ENCODE peak calls at places on chromosomes 4 and X, in four cellular contexts. A, M, B and P are unnamed samples.

GRCh38 chrX:123961268-123962005 is at the start of gene STAG2:
- DNase-seq in A (peak; percentile 94), M (peak; percentile 81), B (peak; percentile 77), P (peak; percentile 93)

GRCh38 chrX:54288277-54288676 is 69.6 kb downstream of the WNK3 start:
- DNase-seq in A (no peak), M (no peak), B (no peak), P (no peak)

GRCh38 chr4:83850435-83850834 is 314.5 kb downstream of the GPAT3 start:
- DNase-seq in A (no peak), M (no peak), B (no peak), P (no peak)

GRCh38 chr4:161320377-161320776 is 843.4 kb downstream of the FSTL5 start:
- DNase-seq in A (peak; percentile 5), M (no peak), B (no peak), P (no peak)

GRCh38 chr4:123556526-123556925 is 159.9 kb downstream of the SPRY1 start:
- DNase-seq in A (no peak), M (no peak), B (no peak), P (no peak)

GRCh38 chr4:122652379-122652778 is 31.5 kb upstream of the IL21 start:
- DNase-seq in A (peak; percentile 70), M (no peak), B (peak; percentile 13), P (no peak)

GRCh38 chrX:39874202-39874816 is 223.4 kb downstream of the BCOR start:
- DNase-seq in A (no peak), M (no peak), B (no peak), P (no peak)

GRCh38 chr4:92305148-92305877 is 1.5 kb downstream of the GRID2 start:
- DNase-seq in A (peak; percentile 0), M (peak; percentile 86), B (no peak), P (no peak)

GRCh38 chr4:122616910-122617596 is 3.8 kb downstream of the IL21 start:
- DNase-seq in A (no peak), M (no peak), B (no peak), P (no peak)

GRCh38 chrX:100649550-100650356 is 5.8 kb downstream of the SRPX2 start:
- DNase-seq in A (no peak), M (no peak), B (peak; percentile 75), P (peak; percentile 92)

GRCh38 chr4:142473960-142474338 is 372.2 kb downstream of the INPP4B start:
- DNase-seq in A (no peak), M (no peak), B (no peak), P (peak; percentile 65)

GRCh38 chr4:26717332-26717731 is 133.4 kb downstream of the TBC1D19 start:
- DNase-seq in A (no peak), M (no peak), B (no peak), P (no peak)

GRCh38 chr4:6362243-6362885 is 92.7 kb downstream of the WFS1 start:
- DNase-seq in A (no peak), M (no peak), B (no peak), P (no peak)

GRCh38 chrX:154483325-154483724 is 3.1 kb downstream of the UBL4A start:
- DNase-seq in A (no peak), M (no peak), B (no peak), P (no peak)

GRCh38 chr4:169085015-169085414 is 75.0 kb upstream of the CBR4 start:
- DNase-seq in A (no peak), M (no peak), B (no peak), P (no peak)

GRCh38 chrX:139091878-139092277 is 380.4 kb upstream of the FGF13 start:
- DNase-seq in A (no peak), M (no peak), B (no peak), P (no peak)

GRCh38 chr4:90837241-90837640 is 710.0 kb downstream of the CCSER1 start:
- DNase-seq in A (no peak), M (no peak), B (no peak), P (no peak)

GRCh38 chr4:36325499-36325898 is 44.1 kb downstream of the DTHD1 start:
- DNase-seq in A (no peak), M (no peak), B (no peak), P (no peak)

GRCh38 chr4:48067536-48067935 is 51.0 kb downstream of the NIPAL1 start:
- DNase-seq in A (no peak), M (no peak), B (no peak), P (no peak)

GRCh38 chr4:48071171-48071570 is 54.6 kb downstream of the NIPAL1 start:
- DNase-seq in A (no peak), M (no peak), B (no peak), P (no peak)

GRCh38 chr4:48065587-48066052 is 49.0 kb downstream of the NIPAL1 start:
- DNase-seq in A (no peak), M (no peak), B (no peak), P (no peak)

GRCh38 chr4:48069026-48069425 is 52.5 kb downstream of the NIPAL1 start:
- DNase-seq in A (no peak), M (no peak), B (no peak), P (no peak)

GRCh38 chr4:48068182-48068581 is 51.6 kb downstream of the NIPAL1 start:
- DNase-seq in A (no peak), M (no peak), B (no peak), P (no peak)
- H3K4me1 ChIP-seq in A (no peaks in the 10 kb centered on the region), M (no peaks in the 10 kb centered on the region), B (no peaks in the 10 kb centered on the region), P (no peaks in the 10 kb centered on the region)

DNA sequence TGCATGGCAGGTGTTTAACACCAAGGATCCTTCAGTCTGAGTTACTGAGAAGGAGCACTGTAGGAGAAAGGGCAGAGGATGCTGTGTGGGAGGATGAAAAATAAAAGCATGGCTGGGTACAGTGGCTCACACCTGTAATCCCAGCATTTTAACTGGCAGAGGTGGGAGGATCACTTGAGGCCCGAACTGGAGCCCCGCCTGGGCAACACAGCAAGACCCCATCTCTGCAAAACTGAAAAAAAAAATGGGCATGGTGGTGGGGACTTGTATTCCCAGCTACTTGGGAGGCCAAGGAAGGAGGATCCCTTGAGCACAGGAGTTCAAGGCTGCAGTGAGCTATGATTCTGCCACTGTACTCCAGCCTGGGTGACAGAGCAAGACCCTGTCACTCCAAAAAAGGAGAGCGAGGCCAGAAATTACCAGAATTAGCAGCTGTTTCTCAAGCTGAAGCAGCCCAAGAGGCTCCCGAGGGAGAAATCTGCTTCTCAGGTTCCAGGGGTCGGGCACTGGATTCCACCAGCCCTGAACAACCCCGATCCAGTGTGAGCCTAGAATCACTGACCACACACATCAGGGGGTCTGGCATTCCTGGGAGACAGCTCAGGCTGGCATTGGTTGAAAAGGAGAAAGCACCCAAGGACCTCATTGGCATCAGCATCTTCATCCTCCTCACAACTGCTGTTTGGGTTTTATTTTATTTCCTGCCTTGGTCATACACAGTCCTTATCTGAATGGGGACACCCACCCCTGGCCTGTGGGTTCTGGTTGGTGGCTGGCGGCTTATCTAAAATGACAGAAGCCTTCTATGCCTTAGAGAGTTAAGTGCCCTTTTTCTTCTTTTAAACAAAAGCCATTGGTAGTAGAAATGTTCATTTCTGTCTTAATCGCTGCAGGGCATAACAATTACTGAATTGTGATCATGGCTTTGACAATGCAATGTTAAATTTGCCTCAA is 66.3 kb upstream of the TRIM2 start:
- DNase-seq in A (peak; percentile 64), M (no peak), B (no peak), P (no peak)
- TF ChIP-seq POLR2A in A (no peak), M (no peak), B (no peak), P (no peak)

GRCh38 chr4:47184071-47184470 is 152.7 kb downstream of the GABRB1 start:
- DNase-seq in A (no peak), M (no peak), B (no peak), P (no peak)
- H3K27me3 ChIP-seq in A (no peaks in the 10 kb centered on the region), M (no peaks in the 10 kb centered on the region), B (no peaks in the 10 kb centered on the region), P (no peaks in the 10 kb centered on the region)

DNA sequence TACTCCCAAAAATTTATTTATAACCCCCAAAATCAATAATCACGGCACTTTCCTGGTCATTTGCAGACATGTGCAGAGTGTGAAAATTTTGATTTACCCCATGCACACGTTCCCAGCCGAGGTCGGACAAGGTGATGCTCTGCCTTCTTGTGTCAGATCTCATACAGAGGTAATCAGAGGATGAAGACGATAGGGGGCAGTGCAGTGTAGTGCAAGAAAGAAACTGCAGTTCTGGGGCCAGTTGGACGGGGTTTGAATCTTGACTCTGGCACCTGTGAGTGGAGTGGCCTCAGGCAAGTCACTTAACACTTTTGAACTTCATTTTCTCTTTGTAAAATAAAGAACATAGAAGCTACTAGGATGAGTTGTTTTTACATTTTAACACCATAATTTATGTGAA is 88.4 kb downstream of the FRMPD3 start:
- DNase-seq in A (peak; percentile 63), M (no peak), B (no peak), P (no peak)
- H3K4me1 ChIP-seq in A (no peaks in the 10 kb centered on the region), M (no peaks in the 10 kb centered on the region), B (no peaks in the 10 kb centered on the region), P (no peaks in the 10 kb centered on the region)

GRCh38 chr4:39044364-39044946 is 12.2 kb upstream of the TMEM156 start:
- DNase-seq in A (peak; percentile 94), M (peak; percentile 97), B (peak; percentile 94), P (peak; percentile 97)
- TF ChIP-seq POLR2A in A (peak; percentile 49), M (peak; percentile 18), B (peak; percentile 8), P (no peak)

DNA sequence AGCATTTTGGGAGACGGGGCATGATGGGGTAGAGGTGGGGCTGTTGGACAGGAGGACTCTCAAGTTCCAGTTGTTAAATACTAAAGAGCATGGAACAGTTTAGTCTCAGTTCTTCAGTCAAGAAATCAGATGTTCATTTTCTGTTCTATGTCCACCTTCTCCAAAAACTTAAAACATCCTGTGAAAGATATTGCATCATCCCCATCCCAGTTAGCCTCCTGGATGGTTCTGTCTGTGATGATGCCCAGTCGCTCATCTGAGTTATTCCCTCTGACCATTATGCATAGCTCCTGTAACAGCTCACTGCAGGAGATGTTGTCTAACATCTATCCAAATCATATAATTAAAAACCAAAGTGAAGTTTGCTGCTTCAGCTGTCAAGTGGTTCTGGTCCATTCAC is 32.1 kb upstream of the SCML1 start:
- DNase-seq in A (no peak), M (no peak), B (no peak), P (no peak)
- H3K27me3 ChIP-seq in A (no peaks in the 10 kb centered on the region), M (no peaks in the 10 kb centered on the region), B (no peaks in the 10 kb centered on the region), P (no peaks in the 10 kb centered on the region)

GRCh38 chr4:184400891-184401290 is 73.5 kb downstream of the IRF2 start:
- DNase-seq in A (no peak), M (no peak), B (no peak), P (no peak)
- H3K4me1 ChIP-seq in A (no peaks in the 10 kb centered on the region), M (peaks cover 4% of the 10 kb centered on the region), B (peaks cover 2% of the 10 kb centered on the region), P (peaks cover 2% of the 10 kb centered on the region)